ENCODE peak calls at places on chromosomes 1 and 21, in eight cellular contexts. One of them, this sample, is unnamed.

GRCh38 chr1:157163273-157164127 is 25.3 kb upstream of the ETV3 start:
- DNase-seq in LoVo: peak
- DNase-seq in activated T-cell treated with anti-CD3 and anti-CD28 coated beads, Interleukin-2, amount 50 U/mL, for 4 hours: peak
- DNase-seq in posterior vena cava: peak
- DNase-seq in H7: peak
- DNase-seq in mesothelial cell of epicardium: peak
- DNase-seq in HAP-1: peak
- DNase-seq in NCI-H1930: peak
- DNase-seq in this sample: no peak

GRCh38 chr1:101632548-101633256 is 364.0 kb downstream of the OLFM3 start:
- DNase-seq in LoVo: no peak
- DNase-seq in activated T-cell treated with anti-CD3 and anti-CD28 coated beads, Interleukin-2, amount 50 U/mL, for 4 hours: no peak
- DNase-seq in posterior vena cava: no peak
- DNase-seq in H7: peak
- DNase-seq in mesothelial cell of epicardium: no peak
- DNase-seq in HAP-1: no peak
- DNase-seq in NCI-H1930: no peak
- DNase-seq in this sample: no peak

GRCh38 chr1:171142451-171143121 is 42.5 kb upstream of the FMO2 start:
- DNase-seq in LoVo: no peak
- DNase-seq in activated T-cell treated with anti-CD3 and anti-CD28 coated beads, Interleukin-2, amount 50 U/mL, for 4 hours: no peak
- DNase-seq in posterior vena cava: no peak
- DNase-seq in H7: no peak
- DNase-seq in mesothelial cell of epicardium: no peak
- DNase-seq in HAP-1: no peak
- DNase-seq in NCI-H1930: no peak
- DNase-seq in this sample: no peak

GRCh38 chr1:93124556-93125368 is 45.7 kb downstream of the MTF2 start:
- DNase-seq in LoVo: no peak
- DNase-seq in activated T-cell treated with anti-CD3 and anti-CD28 coated beads, Interleukin-2, amount 50 U/mL, for 4 hours: no peak
- DNase-seq in posterior vena cava: no peak
- DNase-seq in H7: no peak
- DNase-seq in mesothelial cell of epicardium: no peak
- DNase-seq in HAP-1: no peak
- DNase-seq in NCI-H1930: no peak
- DNase-seq in this sample: no peak

GRCh38 chr1:202888204-202888506 is 794 bp downstream of the RABIF start:
- DNase-seq in LoVo: no peak
- DNase-seq in activated T-cell treated with anti-CD3 and anti-CD28 coated beads, Interleukin-2, amount 50 U/mL, for 4 hours: no peak
- DNase-seq in posterior vena cava: no peak
- DNase-seq in H7: no peak
- DNase-seq in mesothelial cell of epicardium: no peak
- DNase-seq in HAP-1: no peak
- DNase-seq in NCI-H1930: no peak
- DNase-seq in this sample: no peak

GRCh38 chr1:99957818-99958217 is 12.0 kb upstream of the SLC35A3 start:
- DNase-seq in LoVo: no peak
- DNase-seq in activated T-cell treated with anti-CD3 and anti-CD28 coated beads, Interleukin-2, amount 50 U/mL, for 4 hours: no peak
- DNase-seq in posterior vena cava: no peak
- DNase-seq in H7: peak
- DNase-seq in mesothelial cell of epicardium: no peak
- DNase-seq in HAP-1: no peak
- DNase-seq in NCI-H1930: no peak
- DNase-seq in this sample: no peak

GRCh38 chr1:223504741-223505140 is 111.5 kb downstream of the CCDC185 start:
- DNase-seq in LoVo: no peak
- DNase-seq in activated T-cell treated with anti-CD3 and anti-CD28 coated beads, Interleukin-2, amount 50 U/mL, for 4 hours: no peak
- DNase-seq in posterior vena cava: no peak
- DNase-seq in H7: no peak
- DNase-seq in mesothelial cell of epicardium: no peak
- DNase-seq in HAP-1: no peak
- DNase-seq in NCI-H1930: no peak
- DNase-seq in this sample: no peak

GRCh38 chr1:229130028-229130668 is 140.8 kb upstream of the RAB4A start:
- DNase-seq in LoVo: no peak
- DNase-seq in activated T-cell treated with anti-CD3 and anti-CD28 coated beads, Interleukin-2, amount 50 U/mL, for 4 hours: no peak
- DNase-seq in posterior vena cava: no peak
- DNase-seq in H7: no peak
- DNase-seq in mesothelial cell of epicardium: no peak
- DNase-seq in HAP-1: no peak
- DNase-seq in NCI-H1930: no peak
- DNase-seq in this sample: no peak

GRCh38 chr1:115186871-115187270 is 97.6 kb upstream of the TSPAN2 start:
- DNase-seq in LoVo: no peak
- DNase-seq in activated T-cell treated with anti-CD3 and anti-CD28 coated beads, Interleukin-2, amount 50 U/mL, for 4 hours: no peak
- DNase-seq in posterior vena cava: no peak
- DNase-seq in H7: no peak
- DNase-seq in mesothelial cell of epicardium: no peak
- DNase-seq in HAP-1: no peak
- DNase-seq in NCI-H1930: no peak
- DNase-seq in this sample: no peak

GRCh38 chr1:85911742-85912141 is 203.5 kb upstream of the ZNHIT6 start:
- DNase-seq in LoVo: no peak
- DNase-seq in activated T-cell treated with anti-CD3 and anti-CD28 coated beads, Interleukin-2, amount 50 U/mL, for 4 hours: no peak
- DNase-seq in posterior vena cava: no peak
- DNase-seq in H7: no peak
- DNase-seq in mesothelial cell of epicardium: no peak
- DNase-seq in HAP-1: no peak
- DNase-seq in NCI-H1930: no peak
- DNase-seq in this sample: no peak

GRCh38 chr21:43719748-43720538 is 1.0 kb downstream of the PDXK start:
- DNase-seq in LoVo: no peak
- DNase-seq in activated T-cell treated with anti-CD3 and anti-CD28 coated beads, Interleukin-2, amount 50 U/mL, for 4 hours: peak
- DNase-seq in posterior vena cava: peak
- DNase-seq in H7: peak
- DNase-seq in mesothelial cell of epicardium: no peak
- DNase-seq in HAP-1: peak
- DNase-seq in NCI-H1930: no peak
- DNase-seq in this sample: no peak

GRCh38 chr1:185568155-185569123 is 165.8 kb upstream of the HMCN1 start:
- DNase-seq in LoVo: no peak
- DNase-seq in activated T-cell treated with anti-CD3 and anti-CD28 coated beads, Interleukin-2, amount 50 U/mL, for 4 hours: no peak
- DNase-seq in posterior vena cava: no peak
- DNase-seq in H7: no peak
- DNase-seq in mesothelial cell of epicardium: no peak
- DNase-seq in HAP-1: no peak
- DNase-seq in NCI-H1930: no peak
- DNase-seq in this sample: no peak

GRCh38 chr1:1039145-1039910 is 19.4 kb downstream of the AGRN start:
- DNase-seq in LoVo: no peak
- DNase-seq in activated T-cell treated with anti-CD3 and anti-CD28 coated beads, Interleukin-2, amount 50 U/mL, for 4 hours: no peak
- DNase-seq in posterior vena cava: no peak
- DNase-seq in H7: no peak
- DNase-seq in mesothelial cell of epicardium: no peak
- DNase-seq in HAP-1: no peak
- DNase-seq in NCI-H1930: no peak
- DNase-seq in this sample: no peak

GRCh38 chr1:95232646-95233320 is 1.2 kb upstream of the RWDD3 start:
- DNase-seq in LoVo: no peak
- DNase-seq in activated T-cell treated with anti-CD3 and anti-CD28 coated beads, Interleukin-2, amount 50 U/mL, for 4 hours: no peak
- DNase-seq in posterior vena cava: no peak
- DNase-seq in H7: no peak
- DNase-seq in mesothelial cell of epicardium: no peak
- DNase-seq in HAP-1: no peak
- DNase-seq in NCI-H1930: no peak
- DNase-seq in this sample: no peak

GRCh38 chr1:20211511-20211931 is 25.2 kb upstream of the PLA2G2C start:
- DNase-seq in LoVo: peak
- DNase-seq in activated T-cell treated with anti-CD3 and anti-CD28 coated beads, Interleukin-2, amount 50 U/mL, for 4 hours: no peak
- DNase-seq in posterior vena cava: no peak
- DNase-seq in H7: no peak
- DNase-seq in mesothelial cell of epicardium: no peak
- DNase-seq in HAP-1: no peak
- DNase-seq in NCI-H1930: no peak
- DNase-seq in this sample: peak

GRCh38 chr1:97013904-97014303 is 292.3 kb downstream of the PTBP2 start:
- DNase-seq in LoVo: no peak
- DNase-seq in activated T-cell treated with anti-CD3 and anti-CD28 coated beads, Interleukin-2, amount 50 U/mL, for 4 hours: no peak
- DNase-seq in posterior vena cava: no peak
- DNase-seq in H7: no peak
- DNase-seq in mesothelial cell of epicardium: no peak
- DNase-seq in HAP-1: no peak
- DNase-seq in NCI-H1930: no peak
- DNase-seq in this sample: no peak

GRCh38 chr1:83581747-83582146 is 417.2 kb downstream of the TTLL7 start:
- DNase-seq in LoVo: no peak
- DNase-seq in activated T-cell treated with anti-CD3 and anti-CD28 coated beads, Interleukin-2, amount 50 U/mL, for 4 hours: no peak
- DNase-seq in posterior vena cava: no peak
- DNase-seq in H7: no peak
- DNase-seq in mesothelial cell of epicardium: no peak
- DNase-seq in HAP-1: no peak
- DNase-seq in NCI-H1930: no peak
- DNase-seq in this sample: no peak

GRCh38 chr1:62685431-62685859 is 2.7 kb downstream of the DOCK7 start:
- DNase-seq in LoVo: no peak
- DNase-seq in activated T-cell treated with anti-CD3 and anti-CD28 coated beads, Interleukin-2, amount 50 U/mL, for 4 hours: no peak
- DNase-seq in posterior vena cava: no peak
- DNase-seq in H7: no peak
- DNase-seq in mesothelial cell of epicardium: no peak
- DNase-seq in HAP-1: no peak
- DNase-seq in NCI-H1930: no peak
- DNase-seq in this sample: no peak

GRCh38 chr1:164561007-164561406 is 2.0 kb downstream of the PBX1 start:
- DNase-seq in LoVo: no peak
- DNase-seq in activated T-cell treated with anti-CD3 and anti-CD28 coated beads, Interleukin-2, amount 50 U/mL, for 4 hours: no peak
- DNase-seq in posterior vena cava: no peak
- DNase-seq in H7: no peak
- DNase-seq in mesothelial cell of epicardium: no peak
- DNase-seq in HAP-1: no peak
- DNase-seq in NCI-H1930: no peak
- DNase-seq in this sample: no peak

GRCh38 chr1:10471411-10472219 is 714 bp downstream of the DFFA start:
- DNase-seq in LoVo: no peak
- DNase-seq in activated T-cell treated with anti-CD3 and anti-CD28 coated beads, Interleukin-2, amount 50 U/mL, for 4 hours: no peak
- DNase-seq in posterior vena cava: no peak
- DNase-seq in H7: peak
- DNase-seq in mesothelial cell of epicardium: no peak
- DNase-seq in HAP-1: peak
- DNase-seq in NCI-H1930: no peak
- DNase-seq in this sample: no peak

GRCh38 chr1:21323091-21323490 is 32.8 kb upstream of the ECE1 start:
- DNase-seq in LoVo: no peak
- DNase-seq in activated T-cell treated with anti-CD3 and anti-CD28 coated beads, Interleukin-2, amount 50 U/mL, for 4 hours: no peak
- DNase-seq in posterior vena cava: no peak
- DNase-seq in H7: peak
- DNase-seq in mesothelial cell of epicardium: no peak
- DNase-seq in HAP-1: peak
- DNase-seq in NCI-H1930: no peak
- DNase-seq in this sample: no peak

GRCh38 chr1:188988589-188988988 is 1489.1 kb downstream of the BRINP3 start:
- DNase-seq in LoVo: no peak
- DNase-seq in activated T-cell treated with anti-CD3 and anti-CD28 coated beads, Interleukin-2, amount 50 U/mL, for 4 hours: no peak
- DNase-seq in posterior vena cava: no peak
- DNase-seq in H7: no peak
- DNase-seq in mesothelial cell of epicardium: no peak
- DNase-seq in HAP-1: no peak
- DNase-seq in NCI-H1930: no peak
- DNase-seq in this sample: no peak